ENCODE peak calls at places on chromosomes 12 and 14, in nine cellular contexts. One of them, this sample, is unnamed.

GRCh38 chr12:79891506-79892162 is 43.3 kb downstream of the PPP1R12A start:
- DNase-seq in nucleus accumbens: no peak
- DNase-seq in frontal cortex: no peak
- DNase-seq in T1000: no peak
- DNase-seq in adrenal gland: no peak
- DNase-seq in AG08395: no peak
- DNase-seq in ELR: peak
- DNase-seq in dorsolateral prefrontal cortex: no peak
- DNase-seq in NCI-H2029 treated with DMSO at 0.1 percent for 48 hours: no peak
- DNase-seq in this sample: no peak

GRCh38 chr12:6169107-6169440 is 31.1 kb upstream of the CD9 start:
- DNase-seq in T1000: no peak
- DNase-seq in dorsolateral prefrontal cortex: no peak
- DNase-seq in ELR: no peak
- DNase-seq in NCI-H2029 treated with DMSO at 0.1 percent for 48 hours: no peak
- DNase-seq in nucleus accumbens: no peak
- DNase-seq in adrenal gland: no peak
- DNase-seq in frontal cortex: no peak
- DNase-seq in AG08395: no peak
- DNase-seq in this sample: no peak

GRCh38 chr12:69534389-69534822 is 50.9 kb upstream of the CCT2 start:
- DNase-seq in NCI-H2029 treated with DMSO at 0.1 percent for 48 hours: peak
- DNase-seq in AG08395: peak
- DNase-seq in frontal cortex: no peak
- DNase-seq in adrenal gland: peak
- DNase-seq in dorsolateral prefrontal cortex: no peak
- DNase-seq in T1000: peak
- DNase-seq in nucleus accumbens: peak
- DNase-seq in ELR: peak
- DNase-seq in this sample: no peak

GRCh38 chr12:113912761-113913295 is 53.3 kb downstream of the RBM19 start:
- DNase-seq in nucleus accumbens: peak
- DNase-seq in frontal cortex: peak
- DNase-seq in NCI-H2029 treated with DMSO at 0.1 percent for 48 hours: peak
- DNase-seq in adrenal gland: peak
- DNase-seq in dorsolateral prefrontal cortex: peak
- DNase-seq in ELR: peak
- DNase-seq in AG08395: peak
- DNase-seq in T1000: peak
- DNase-seq in this sample: peak

GRCh38 chr12:7716391-7716790 is 5.2 kb downstream of the DPPA3 start:
- DNase-seq in AG08395: peak
- DNase-seq in NCI-H2029 treated with DMSO at 0.1 percent for 48 hours: no peak
- DNase-seq in dorsolateral prefrontal cortex: no peak
- DNase-seq in nucleus accumbens: no peak
- DNase-seq in T1000: no peak
- DNase-seq in ELR: peak
- DNase-seq in adrenal gland: no peak
- DNase-seq in frontal cortex: no peak
- DNase-seq in this sample: no peak

GRCh38 chr12:89710873-89711179 is 2.2 kb upstream of the ATP2B1 start:
- DNase-seq in dorsolateral prefrontal cortex: no peak
- DNase-seq in nucleus accumbens: no peak
- DNase-seq in T1000: no peak
- DNase-seq in adrenal gland: no peak
- DNase-seq in NCI-H2029 treated with DMSO at 0.1 percent for 48 hours: no peak
- DNase-seq in AG08395: no peak
- DNase-seq in ELR: no peak
- DNase-seq in frontal cortex: no peak
- DNase-seq in this sample: no peak

GRCh38 chr14:94768521-94769412 is 1.1 kb downstream of the GSC start:
- DNase-seq in NCI-H2029 treated with DMSO at 0.1 percent for 48 hours: no peak
- DNase-seq in adrenal gland: no peak
- DNase-seq in nucleus accumbens: no peak
- DNase-seq in dorsolateral prefrontal cortex: no peak
- DNase-seq in AG08395: peak
- DNase-seq in ELR: no peak
- DNase-seq in T1000: no peak
- DNase-seq in frontal cortex: no peak
- DNase-seq in this sample: no peak

GRCh38 chr12:89665556-89665955 is 43.1 kb downstream of the ATP2B1 start:
- DNase-seq in nucleus accumbens: peak
- DNase-seq in frontal cortex: no peak
- DNase-seq in dorsolateral prefrontal cortex: no peak
- DNase-seq in ELR: no peak
- DNase-seq in NCI-H2029 treated with DMSO at 0.1 percent for 48 hours: no peak
- DNase-seq in T1000: no peak
- DNase-seq in adrenal gland: no peak
- DNase-seq in AG08395: no peak
- DNase-seq in this sample: no peak

GRCh38 chr12:53287741-53288216 is 7.6 kb upstream of the PFDN5 start:
- DNase-seq in AG08395: peak
- DNase-seq in nucleus accumbens: peak
- DNase-seq in adrenal gland: peak
- DNase-seq in frontal cortex: peak
- DNase-seq in dorsolateral prefrontal cortex: no peak
- DNase-seq in NCI-H2029 treated with DMSO at 0.1 percent for 48 hours: peak
- DNase-seq in ELR: peak
- DNase-seq in T1000: peak
- DNase-seq in this sample: peak

GRCh38 chr12:52681551-52682380 is 1.6 kb upstream of the KRT1 start:
- DNase-seq in adrenal gland: no peak
- DNase-seq in AG08395: no peak
- DNase-seq in frontal cortex: no peak
- DNase-seq in ELR: no peak
- DNase-seq in dorsolateral prefrontal cortex: no peak
- DNase-seq in NCI-H2029 treated with DMSO at 0.1 percent for 48 hours: no peak
- DNase-seq in T1000: no peak
- DNase-seq in nucleus accumbens: no peak
- DNase-seq in this sample: no peak

GRCh38 chr14:91250912-91251311 is 6.4 kb upstream of the GPR68 start:
- DNase-seq in ELR: no peak
- DNase-seq in frontal cortex: no peak
- DNase-seq in AG08395: peak
- DNase-seq in nucleus accumbens: no peak
- DNase-seq in adrenal gland: no peak
- DNase-seq in NCI-H2029 treated with DMSO at 0.1 percent for 48 hours: peak
- DNase-seq in T1000: no peak
- DNase-seq in dorsolateral prefrontal cortex: no peak
- DNase-seq in this sample: no peak

GRCh38 chr14:94423465-94424056 is 29.0 kb downstream of the SERPINA11 start:
- DNase-seq in frontal cortex: no peak
- DNase-seq in nucleus accumbens: peak
- DNase-seq in dorsolateral prefrontal cortex: peak
- DNase-seq in adrenal gland: peak
- DNase-seq in T1000: no peak
- DNase-seq in NCI-H2029 treated with DMSO at 0.1 percent for 48 hours: no peak
- DNase-seq in AG08395: peak
- DNase-seq in ELR: peak
- DNase-seq in this sample: no peak

This sample was measured in central memory CD8-positive, alpha-beta T cell.